ENCODE peak calls at places on chromosome 5, in nine cellular contexts. One of them, this sample, is unnamed.

GRCh38 chr5:80149161-80149609 is 106.7 kb downstream of the SERINC5 start:
- DNase-seq in sigmoid colon: no peak
- DNase-seq in A549: no peak
- DNase-seq in esophagus squamous epithelium: no peak
- DNase-seq in ovary: no peak
- DNase-seq in IMR-90: no peak
- DNase-seq in breast epithelium: no peak
- DNase-seq in HCT116: no peak
- DNase-seq in suprapubic skin: no peak
- DNase-seq in this sample: no peak

GRCh38 chr5:139354186-139354585 is 12.5 kb downstream of the PAIP2 start:
- DNase-seq in sigmoid colon: no peak
- DNase-seq in A549: no peak
- DNase-seq in esophagus squamous epithelium: no peak
- DNase-seq in ovary: no peak
- DNase-seq in IMR-90: no peak
- DNase-seq in breast epithelium: no peak
- DNase-seq in HCT116: no peak
- DNase-seq in suprapubic skin: no peak
- DNase-seq in this sample: no peak

GRCh38 chr5:107719207-107719606 is 48.5 kb upstream of the EFNA5 start:
- DNase-seq in sigmoid colon: no peak
- DNase-seq in A549: no peak
- DNase-seq in esophagus squamous epithelium: no peak
- DNase-seq in ovary: no peak
- DNase-seq in IMR-90: no peak
- DNase-seq in breast epithelium: no peak
- DNase-seq in HCT116: no peak
- DNase-seq in suprapubic skin: no peak
- DNase-seq in this sample: no peak

GRCh38 chr5:53130206-53130605 is 20.6 kb upstream of the MOCS2 start:
- DNase-seq in sigmoid colon: no peak
- DNase-seq in A549: no peak
- DNase-seq in esophagus squamous epithelium: no peak
- DNase-seq in ovary: no peak
- DNase-seq in IMR-90: peak
- DNase-seq in breast epithelium: no peak
- DNase-seq in HCT116: no peak
- DNase-seq in suprapubic skin: no peak
- DNase-seq in this sample: no peak

GRCh38 chr5:74919487-74919886 is 53.3 kb upstream of the FAM169A start:
- DNase-seq in sigmoid colon: no peak
- DNase-seq in A549: peak
- DNase-seq in esophagus squamous epithelium: no peak
- DNase-seq in ovary: no peak
- DNase-seq in IMR-90: peak
- DNase-seq in breast epithelium: no peak
- DNase-seq in HCT116: peak
- DNase-seq in suprapubic skin: no peak
- DNase-seq in this sample: no peak

GRCh38 chr5:65418661-65419060 is 63.1 kb downstream of the ADAMTS6 start:
- DNase-seq in sigmoid colon: no peak
- DNase-seq in A549: no peak
- DNase-seq in esophagus squamous epithelium: no peak
- DNase-seq in ovary: no peak
- DNase-seq in IMR-90: peak
- DNase-seq in breast epithelium: no peak
- DNase-seq in HCT116: no peak
- DNase-seq in suprapubic skin: no peak
- DNase-seq in this sample: no peak

GRCh38 chr5:39476466-39477215 is 51.9 kb upstream of the DAB2 start:
- DNase-seq in sigmoid colon: no peak
- DNase-seq in A549: no peak
- DNase-seq in esophagus squamous epithelium: no peak
- DNase-seq in ovary: no peak
- DNase-seq in IMR-90: peak
- DNase-seq in breast epithelium: no peak
- DNase-seq in HCT116: no peak
- DNase-seq in suprapubic skin: no peak
- DNase-seq in this sample: no peak

GRCh38 chr5:112329429-112330090 is 89.5 kb downstream of the EPB41L4A start:
- DNase-seq in sigmoid colon: no peak
- DNase-seq in A549: no peak
- DNase-seq in esophagus squamous epithelium: no peak
- DNase-seq in ovary: no peak
- DNase-seq in IMR-90: no peak
- DNase-seq in breast epithelium: no peak
- DNase-seq in HCT116: no peak
- DNase-seq in suprapubic skin: no peak
- DNase-seq in this sample: no peak

GRCh38 chr5:77209495-77210090 is 887 bp upstream of the PDE8B start:
- DNase-seq in sigmoid colon: no peak
- DNase-seq in A549: no peak
- DNase-seq in esophagus squamous epithelium: no peak
- DNase-seq in ovary: no peak
- DNase-seq in IMR-90: no peak
- DNase-seq in breast epithelium: no peak
- DNase-seq in HCT116: no peak
- DNase-seq in suprapubic skin: no peak
- DNase-seq in this sample: no peak

GRCh38 chr5:77211691-77212047 is 1.2 kb downstream of the PDE8B start:
- DNase-seq in sigmoid colon: no peak
- DNase-seq in A549: no peak
- DNase-seq in esophagus squamous epithelium: no peak
- DNase-seq in ovary: no peak
- DNase-seq in IMR-90: no peak
- DNase-seq in breast epithelium: no peak
- DNase-seq in HCT116: no peak
- DNase-seq in suprapubic skin: no peak
- DNase-seq in this sample: no peak

GRCh38 chr5:77213601-77214000 is 3.1 kb downstream of the PDE8B start:
- DNase-seq in sigmoid colon: no peak
- DNase-seq in A549: no peak
- DNase-seq in esophagus squamous epithelium: no peak
- DNase-seq in ovary: no peak
- DNase-seq in IMR-90: no peak
- DNase-seq in breast epithelium: no peak
- DNase-seq in HCT116: no peak
- DNase-seq in suprapubic skin: no peak
- DNase-seq in this sample: no peak

GRCh38 chr5:77210091-77211012 is at the start of gene PDE8B:
- DNase-seq in sigmoid colon: no peak
- DNase-seq in A549: peak
- DNase-seq in esophagus squamous epithelium: no peak
- DNase-seq in ovary: no peak
- DNase-seq in IMR-90: no peak
- DNase-seq in breast epithelium: no peak
- DNase-seq in HCT116: no peak
- DNase-seq in suprapubic skin: no peak
- DNase-seq in this sample: no peak

DNA sequence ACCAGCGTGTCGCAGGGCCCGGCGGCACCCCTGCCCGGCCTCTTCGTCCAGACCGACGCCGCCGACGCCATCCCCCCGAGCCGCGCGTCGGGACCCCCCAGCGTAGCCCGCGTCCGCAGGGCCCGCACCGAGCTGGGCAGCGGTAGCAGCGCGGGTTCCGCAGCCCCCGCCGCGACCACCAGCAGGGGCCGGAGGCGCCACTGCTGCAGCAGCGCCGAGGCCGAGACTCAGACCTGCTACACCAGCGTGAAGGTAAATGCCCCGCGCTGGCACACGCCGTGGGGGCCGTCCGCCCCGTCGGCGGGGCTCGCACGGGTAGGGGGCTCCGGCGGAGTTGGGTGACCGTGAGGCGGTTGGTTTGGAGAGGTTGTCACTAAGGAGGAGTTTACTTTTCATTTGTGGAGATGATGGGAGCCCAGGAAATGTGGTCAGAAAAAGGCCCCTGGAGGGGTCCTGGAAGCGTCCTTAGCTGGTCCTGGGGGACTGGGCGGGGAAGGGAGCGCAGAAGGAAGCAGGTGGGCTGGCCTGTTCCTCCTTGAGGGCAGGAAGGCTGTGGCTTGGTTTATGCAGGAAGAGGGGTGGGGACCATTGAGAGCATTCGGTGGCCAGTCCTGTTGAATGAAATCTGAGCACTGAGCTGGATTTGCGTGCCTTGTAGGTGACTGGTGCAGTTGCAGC is 672 bp downstream of the PDE8B start:
- DNase-seq in sigmoid colon: no peak
- DNase-seq in A549: no peak
- DNase-seq in esophagus squamous epithelium: no peak
- DNase-seq in ovary: no peak
- DNase-seq in IMR-90: no peak
- DNase-seq in breast epithelium: no peak
- DNase-seq in HCT116: no peak
- DNase-seq in suprapubic skin: no peak
- DNase-seq in this sample: no peak
- H3K4me3 ChIP-seq in sigmoid colon: peak
- H3K4me3 ChIP-seq in A549: peak
- H3K4me3 ChIP-seq in esophagus squamous epithelium: peak
- H3K4me3 ChIP-seq in ovary: peak
- H3K4me3 ChIP-seq in IMR-90: peak
- H3K4me3 ChIP-seq in breast epithelium: peak
- H3K4me3 ChIP-seq in HCT116: no peak
- H3K4me3 ChIP-seq in suprapubic skin: peak
- H3K4me3 ChIP-seq in this sample: peak

GRCh38 chr5:40755407-40756365 is at the start of gene TTC33:
- DNase-seq in sigmoid colon: peak
- DNase-seq in A549: peak
- DNase-seq in esophagus squamous epithelium: peak
- DNase-seq in ovary: peak
- DNase-seq in IMR-90: peak
- DNase-seq in breast epithelium: peak
- DNase-seq in HCT116: peak
- DNase-seq in suprapubic skin: peak
- DNase-seq in this sample: peak
- TF ChIP-seq POLR2A in sigmoid colon: peak
- TF ChIP-seq POLR2A in A549: no peak
- TF ChIP-seq POLR2A in esophagus squamous epithelium: peak
- TF ChIP-seq POLR2A in ovary: peak
- TF ChIP-seq POLR2A in IMR-90: peak
- TF ChIP-seq POLR2A in breast epithelium: peak
- TF ChIP-seq POLR2A in HCT116: no peak
- TF ChIP-seq POLR2A in suprapubic skin: no peak
- TF ChIP-seq POLR2A in this sample: peak

GRCh38 chr5:54661111-54661510 is 143.6 kb downstream of the SNX18 start:
- DNase-seq in sigmoid colon: no peak
- DNase-seq in A549: no peak
- DNase-seq in esophagus squamous epithelium: no peak
- DNase-seq in ovary: no peak
- DNase-seq in IMR-90: no peak
- DNase-seq in breast epithelium: no peak
- DNase-seq in HCT116: no peak
- DNase-seq in suprapubic skin: no peak
- DNase-seq in this sample: no peak

GRCh38 chr5:54668096-54668495 is 150.5 kb downstream of the SNX18 start:
- DNase-seq in sigmoid colon: no peak
- DNase-seq in A549: no peak
- DNase-seq in esophagus squamous epithelium: no peak
- DNase-seq in ovary: no peak
- DNase-seq in IMR-90: no peak
- DNase-seq in breast epithelium: no peak
- DNase-seq in HCT116: no peak
- DNase-seq in suprapubic skin: no peak
- DNase-seq in this sample: no peak

GRCh38 chr5:54659651-54660050 is 142.1 kb downstream of the SNX18 start:
- DNase-seq in sigmoid colon: peak
- DNase-seq in A549: no peak
- DNase-seq in esophagus squamous epithelium: no peak
- DNase-seq in ovary: no peak
- DNase-seq in IMR-90: peak
- DNase-seq in breast epithelium: peak
- DNase-seq in HCT116: no peak
- DNase-seq in suprapubic skin: no peak
- DNase-seq in this sample: no peak

GRCh38 chr5:54667136-54667535 is 149.6 kb downstream of the SNX18 start:
- DNase-seq in sigmoid colon: no peak
- DNase-seq in A549: no peak
- DNase-seq in esophagus squamous epithelium: no peak
- DNase-seq in ovary: no peak
- DNase-seq in IMR-90: peak
- DNase-seq in breast epithelium: no peak
- DNase-seq in HCT116: no peak
- DNase-seq in suprapubic skin: no peak
- DNase-seq in this sample: no peak

GRCh38 chr5:54663876-54664275 is 146.3 kb downstream of the SNX18 start:
- DNase-seq in sigmoid colon: peak
- DNase-seq in A549: no peak
- DNase-seq in esophagus squamous epithelium: no peak
- DNase-seq in ovary: peak
- DNase-seq in IMR-90: peak
- DNase-seq in breast epithelium: peak
- DNase-seq in HCT116: no peak
- DNase-seq in suprapubic skin: peak
- DNase-seq in this sample: peak
- H3K4me3 ChIP-seq in sigmoid colon: no peak
- H3K4me3 ChIP-seq in A549: no peak
- H3K4me3 ChIP-seq in esophagus squamous epithelium: no peak
- H3K4me3 ChIP-seq in ovary: no peak
- H3K4me3 ChIP-seq in IMR-90: no peak
- H3K4me3 ChIP-seq in breast epithelium: no peak
- H3K4me3 ChIP-seq in HCT116: no peak
- H3K4me3 ChIP-seq in suprapubic skin: no peak
- H3K4me3 ChIP-seq in this sample: no peak

GRCh38 chr5:78360674-78361225 is 333 bp downstream of the SCAMP1 start:
- DNase-seq in sigmoid colon: peak
- DNase-seq in A549: peak
- DNase-seq in esophagus squamous epithelium: peak
- DNase-seq in ovary: peak
- DNase-seq in IMR-90: no peak
- DNase-seq in breast epithelium: peak
- DNase-seq in HCT116: no peak
- DNase-seq in suprapubic skin: peak
- DNase-seq in this sample: no peak

GRCh38 chr5:78362220-78362619 is 1.8 kb downstream of the SCAMP1 start:
- DNase-seq in sigmoid colon: no peak
- DNase-seq in A549: no peak
- DNase-seq in esophagus squamous epithelium: no peak
- DNase-seq in ovary: no peak
- DNase-seq in IMR-90: no peak
- DNase-seq in breast epithelium: no peak
- DNase-seq in HCT116: no peak
- DNase-seq in suprapubic skin: no peak
- DNase-seq in this sample: no peak

GRCh38 chr5:78361226-78361993 is 993 bp downstream of the SCAMP1 start:
- DNase-seq in sigmoid colon: peak
- DNase-seq in A549: peak
- DNase-seq in esophagus squamous epithelium: no peak
- DNase-seq in ovary: peak
- DNase-seq in IMR-90: peak
- DNase-seq in breast epithelium: peak
- DNase-seq in HCT116: no peak
- DNase-seq in suprapubic skin: no peak
- DNase-seq in this sample: no peak

GRCh38 chr5:78364005-78364404 is 3.6 kb downstream of the SCAMP1 start:
- DNase-seq in sigmoid colon: no peak
- DNase-seq in A549: no peak
- DNase-seq in esophagus squamous epithelium: no peak
- DNase-seq in ovary: no peak
- DNase-seq in IMR-90: no peak
- DNase-seq in breast epithelium: no peak
- DNase-seq in HCT116: no peak
- DNase-seq in suprapubic skin: no peak
- DNase-seq in this sample: no peak

DNA sequence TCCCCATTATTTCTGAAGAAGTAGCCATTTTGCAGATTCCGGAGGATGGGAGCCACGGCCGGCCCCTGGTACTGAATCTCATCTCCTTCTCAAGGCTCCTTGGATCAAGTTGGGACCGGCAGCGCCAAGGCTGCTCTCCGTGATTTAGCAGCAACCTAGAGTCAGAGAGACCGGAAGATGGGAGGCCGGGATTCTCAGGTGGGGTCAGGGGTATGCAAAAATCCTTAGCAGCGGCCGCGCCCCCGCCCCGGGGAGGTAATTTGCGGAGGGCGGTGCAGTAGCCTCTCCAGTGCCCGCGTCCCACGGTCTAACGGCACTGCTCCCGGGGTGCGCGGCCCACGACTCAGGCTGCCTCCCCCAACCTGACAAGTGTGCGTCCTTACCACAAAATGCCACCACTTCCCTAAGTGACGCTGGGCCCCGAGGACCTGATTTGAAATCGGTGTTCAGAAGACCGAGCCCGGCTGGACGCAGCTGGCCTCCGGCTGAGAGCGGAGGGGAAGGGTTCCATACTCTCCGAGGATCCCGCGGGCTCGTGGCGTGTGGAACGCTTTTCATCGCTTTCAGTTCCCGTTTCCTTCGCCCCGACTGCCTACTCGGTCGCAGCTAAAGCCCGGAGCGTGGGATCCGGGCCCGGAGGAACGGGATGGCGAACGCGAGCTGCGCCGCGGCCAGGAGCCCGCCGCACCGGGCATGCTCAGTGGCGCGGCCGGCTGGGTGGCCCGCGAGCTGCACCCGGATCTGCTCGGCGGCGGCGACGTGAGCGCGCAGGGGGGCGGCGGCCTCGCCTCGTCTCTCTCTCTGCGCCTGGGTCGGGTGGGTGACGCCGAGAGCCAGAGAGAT is at the start of gene SCAMP1:
- DNase-seq in sigmoid colon: peak
- DNase-seq in A549: peak
- DNase-seq in esophagus squamous epithelium: peak
- DNase-seq in ovary: peak
- DNase-seq in IMR-90: peak
- DNase-seq in breast epithelium: peak
- DNase-seq in HCT116: peak
- DNase-seq in suprapubic skin: peak
- DNase-seq in this sample: peak
- TF ChIP-seq POLR2A in sigmoid colon: no peak
- TF ChIP-seq POLR2A in A549: peak
- TF ChIP-seq POLR2A in esophagus squamous epithelium: peak
- TF ChIP-seq POLR2A in ovary: peak
- TF ChIP-seq POLR2A in IMR-90: peak
- TF ChIP-seq POLR2A in breast epithelium: peak
- TF ChIP-seq POLR2A in HCT116: peak
- TF ChIP-seq POLR2A in suprapubic skin: no peak
- TF ChIP-seq POLR2A in this sample: peak

This sample was measured in tibial nerve.